ENCODE peak calls at places on chromosomes 7 and 10, in seven cellular contexts. M is A549; F is SK-MEL-5; Z is foreskin fibroblast; S is retinal pigment epithelial cell; K is effector CD4-positive, alpha-beta T cell; O is stimulated activated CD4-positive, alpha-beta T cell treated with anti-CD3 and anti-CD28 coated beads, Interleukin-12 subunit alpha, Interleukin-12 subunit beta, amount 100 ng/mL, for 48 hours. P is an unnamed sample.

GRCh38 chr7:74507538-74508319 is 54.0 kb downstream of the GTF2IRD1 start:
- DNase-seq in M (no peak), O (no peak), K (no peak), Z (no peak), F (no peak), S (no peak), P (no peak)

GRCh38 chr7:106064836-106065559 is 47.1 kb downstream of the SYPL1 start:
- DNase-seq in Z (peak; percentile 97), M (peak; percentile 85), K (no peak), O (no peak), S (peak; percentile 93), F (peak; percentile 75), P (no peak)

GRCh38 chr10:110083884-110084283 is 76.1 kb downstream of the ADD3 start:
- DNase-seq in F (peak; percentile 12), Z (peak; percentile 42), O (no peak), K (no peak), S (no peak), M (peak; percentile 20), P (no peak)

GRCh38 chr7:28591725-28592331 is 179.5 kb downstream of the CREB5 start:
- DNase-seq in S (no peak), F (no peak), K (no peak), O (no peak), M (no peak), Z (no peak), P (no peak)

GRCh38 chr10:114507449-114507848 is 103.1 kb upstream of the AFAP1L2 start:
- DNase-seq in S (peak; percentile 92), F (no peak), O (no peak), Z (no peak), M (peak; percentile 48), K (no peak), P (no peak)

GRCh38 chr10:8296090-8296741 is 241.7 kb downstream of the GATA3 start:
- DNase-seq in M (no peak), K (no peak), Z (no peak), O (no peak), F (peak; percentile 36), S (no peak), P (no peak)

GRCh38 chr7:28686418-28686800 is 271.7 kb downstream of the TRIL start:
- DNase-seq in M (peak; percentile 5), K (no peak), Z (peak; percentile 80), O (no peak), S (no peak), F (peak; percentile 65), P (no peak)

GRCh38 chr10:111836586-111836985 is 347.0 kb downstream of the GPAM start:
- DNase-seq in M (no peak), F (peak; percentile 46), K (no peak), Z (peak; percentile 27), O (no peak), S (peak; percentile 72), P (no peak)

P was measured in GM10248.